ENCODE peak calls at places on chromosome 19, in six cellular contexts. One of them, this sample, is unnamed.

GRCh38 chr19:30085394-30085793 is 143.4 kb downstream of the URI1 start:
- DNase-seq in kidney epithelial cell: no peak
- DNase-seq in breast epithelium: no peak
- DNase-seq in IMR-90: no peak
- DNase-seq in cardiac fibroblast: no peak
- DNase-seq in ascending aorta: no peak
- DNase-seq in this sample: peak

GRCh38 chr19:16588824-16589577 is 16.8 kb upstream of the SLC35E1 start:
- DNase-seq in kidney epithelial cell: no peak
- DNase-seq in breast epithelium: no peak
- DNase-seq in IMR-90: no peak
- DNase-seq in cardiac fibroblast: no peak
- DNase-seq in ascending aorta: no peak
- DNase-seq in this sample: no peak

GRCh38 chr19:48506138-48506733 is 5.4 kb downstream of the LMTK3 start:
- DNase-seq in kidney epithelial cell: no peak
- DNase-seq in breast epithelium: no peak
- DNase-seq in IMR-90: peak
- DNase-seq in cardiac fibroblast: peak
- DNase-seq in ascending aorta: no peak
- DNase-seq in this sample: no peak

GRCh38 chr19:45413497-45413896 is 7.1 kb downstream of the POLR1G start:
- DNase-seq in kidney epithelial cell: no peak
- DNase-seq in breast epithelium: no peak
- DNase-seq in IMR-90: no peak
- DNase-seq in cardiac fibroblast: no peak
- DNase-seq in ascending aorta: no peak
- DNase-seq in this sample: no peak

GRCh38 chr19:5951338-5951861 is 26.5 kb downstream of the RANBP3 start:
- DNase-seq in kidney epithelial cell: no peak
- DNase-seq in breast epithelium: no peak
- DNase-seq in IMR-90: no peak
- DNase-seq in cardiac fibroblast: no peak
- DNase-seq in ascending aorta: no peak
- DNase-seq in this sample: no peak

GRCh38 chr19:23978068-23978467 is 63.4 kb downstream of the ZNF726 start:
- DNase-seq in kidney epithelial cell: no peak
- DNase-seq in breast epithelium: no peak
- DNase-seq in IMR-90: no peak
- DNase-seq in cardiac fibroblast: no peak
- DNase-seq in ascending aorta: no peak
- DNase-seq in this sample: no peak

GRCh38 chr19:2475018-2475701 is 767 bp upstream of the GADD45B start:
- DNase-seq in kidney epithelial cell: no peak
- DNase-seq in breast epithelium: peak
- DNase-seq in IMR-90: peak
- DNase-seq in cardiac fibroblast: peak
- DNase-seq in ascending aorta: no peak
- DNase-seq in this sample: peak

GRCh38 chr19:5947435-5947834 is 30.5 kb downstream of the RANBP3 start:
- DNase-seq in kidney epithelial cell: no peak
- DNase-seq in breast epithelium: peak
- DNase-seq in IMR-90: peak
- DNase-seq in cardiac fibroblast: peak
- DNase-seq in ascending aorta: peak
- DNase-seq in this sample: peak

GRCh38 chr19:4597278-4597974 is 37.9 kb upstream of the SEMA6B start:
- DNase-seq in kidney epithelial cell: no peak
- DNase-seq in breast epithelium: no peak
- DNase-seq in IMR-90: no peak
- DNase-seq in cardiac fibroblast: no peak
- DNase-seq in ascending aorta: no peak
- DNase-seq in this sample: no peak

GRCh38 chr19:29533578-29534544 is 8.1 kb downstream of the VSTM2B start:
- DNase-seq in kidney epithelial cell: no peak
- DNase-seq in breast epithelium: no peak
- DNase-seq in IMR-90: no peak
- DNase-seq in cardiac fibroblast: no peak
- DNase-seq in ascending aorta: no peak
- DNase-seq in this sample: no peak

GRCh38 chr19:2751438-2751830 is 11.6 kb upstream of the SLC39A3 start:
- DNase-seq in kidney epithelial cell: no peak
- DNase-seq in breast epithelium: no peak
- DNase-seq in IMR-90: no peak
- DNase-seq in cardiac fibroblast: no peak
- DNase-seq in ascending aorta: no peak
- DNase-seq in this sample: no peak

GRCh38 chr19:49502866-49503581 is 6.8 kb downstream of the RPS11 start:
- DNase-seq in kidney epithelial cell: no peak
- DNase-seq in breast epithelium: no peak
- DNase-seq in IMR-90: peak
- DNase-seq in cardiac fibroblast: peak
- DNase-seq in ascending aorta: no peak
- DNase-seq in this sample: no peak

GRCh38 chr19:44677019-44677809 is 5.9 kb downstream of the CEACAM19 start:
- DNase-seq in kidney epithelial cell: no peak
- DNase-seq in breast epithelium: no peak
- DNase-seq in IMR-90: peak
- DNase-seq in cardiac fibroblast: peak
- DNase-seq in ascending aorta: no peak
- DNase-seq in this sample: no peak

GRCh38 chr19:30148039-30148438 is 206.0 kb downstream of the URI1 start:
- DNase-seq in kidney epithelial cell: no peak
- DNase-seq in breast epithelium: no peak
- DNase-seq in IMR-90: no peak
- DNase-seq in cardiac fibroblast: no peak
- DNase-seq in ascending aorta: no peak
- DNase-seq in this sample: no peak

GRCh38 chr19:16327911-16328823 is 3.5 kb downstream of the KLF2 start:
- DNase-seq in kidney epithelial cell: no peak
- DNase-seq in breast epithelium: peak
- DNase-seq in IMR-90: peak
- DNase-seq in cardiac fibroblast: peak
- DNase-seq in ascending aorta: peak
- DNase-seq in this sample: peak

GRCh38 chr19:55258476-55258827 is 365 bp downstream of the PPP6R1 start:
- DNase-seq in kidney epithelial cell: no peak
- DNase-seq in breast epithelium: peak
- DNase-seq in IMR-90: no peak
- DNase-seq in cardiac fibroblast: no peak
- DNase-seq in ascending aorta: no peak
- DNase-seq in this sample: no peak

GRCh38 chr19:3580156-3580955 is 4.9 kb upstream of the GIPC3 start:
- DNase-seq in kidney epithelial cell: peak
- DNase-seq in breast epithelium: no peak
- DNase-seq in IMR-90: peak
- DNase-seq in cardiac fibroblast: peak
- DNase-seq in ascending aorta: no peak
- DNase-seq in this sample: no peak

GRCh38 chr19:29983568-29983967 is 41.5 kb downstream of the URI1 start:
- DNase-seq in kidney epithelial cell: no peak
- DNase-seq in breast epithelium: no peak
- DNase-seq in IMR-90: no peak
- DNase-seq in cardiac fibroblast: no peak
- DNase-seq in ascending aorta: no peak
- DNase-seq in this sample: no peak

GRCh38 chr19:32309711-32310390 is 35.6 kb upstream of the ZNF507 start:
- DNase-seq in kidney epithelial cell: no peak
- DNase-seq in breast epithelium: no peak
- DNase-seq in IMR-90: no peak
- DNase-seq in cardiac fibroblast: no peak
- DNase-seq in ascending aorta: no peak
- DNase-seq in this sample: peak

GRCh38 chr19:35267818-35268545 is 780 bp upstream of the USF2 start:
- DNase-seq in kidney epithelial cell: no peak
- DNase-seq in breast epithelium: peak
- DNase-seq in IMR-90: peak
- DNase-seq in cardiac fibroblast: peak
- DNase-seq in ascending aorta: no peak
- DNase-seq in this sample: no peak

GRCh38 chr19:45757696-45758095 is 11.4 kb downstream of the SIX5 start:
- DNase-seq in kidney epithelial cell: no peak
- DNase-seq in breast epithelium: no peak
- DNase-seq in IMR-90: no peak
- DNase-seq in cardiac fibroblast: no peak
- DNase-seq in ascending aorta: no peak
- DNase-seq in this sample: no peak

GRCh38 chr19:51830263-51830662 is 35.3 kb downstream of the FPR3 start:
- DNase-seq in kidney epithelial cell: no peak
- DNase-seq in breast epithelium: no peak
- DNase-seq in IMR-90: no peak
- DNase-seq in cardiac fibroblast: peak
- DNase-seq in ascending aorta: no peak
- DNase-seq in this sample: no peak

DNA sequence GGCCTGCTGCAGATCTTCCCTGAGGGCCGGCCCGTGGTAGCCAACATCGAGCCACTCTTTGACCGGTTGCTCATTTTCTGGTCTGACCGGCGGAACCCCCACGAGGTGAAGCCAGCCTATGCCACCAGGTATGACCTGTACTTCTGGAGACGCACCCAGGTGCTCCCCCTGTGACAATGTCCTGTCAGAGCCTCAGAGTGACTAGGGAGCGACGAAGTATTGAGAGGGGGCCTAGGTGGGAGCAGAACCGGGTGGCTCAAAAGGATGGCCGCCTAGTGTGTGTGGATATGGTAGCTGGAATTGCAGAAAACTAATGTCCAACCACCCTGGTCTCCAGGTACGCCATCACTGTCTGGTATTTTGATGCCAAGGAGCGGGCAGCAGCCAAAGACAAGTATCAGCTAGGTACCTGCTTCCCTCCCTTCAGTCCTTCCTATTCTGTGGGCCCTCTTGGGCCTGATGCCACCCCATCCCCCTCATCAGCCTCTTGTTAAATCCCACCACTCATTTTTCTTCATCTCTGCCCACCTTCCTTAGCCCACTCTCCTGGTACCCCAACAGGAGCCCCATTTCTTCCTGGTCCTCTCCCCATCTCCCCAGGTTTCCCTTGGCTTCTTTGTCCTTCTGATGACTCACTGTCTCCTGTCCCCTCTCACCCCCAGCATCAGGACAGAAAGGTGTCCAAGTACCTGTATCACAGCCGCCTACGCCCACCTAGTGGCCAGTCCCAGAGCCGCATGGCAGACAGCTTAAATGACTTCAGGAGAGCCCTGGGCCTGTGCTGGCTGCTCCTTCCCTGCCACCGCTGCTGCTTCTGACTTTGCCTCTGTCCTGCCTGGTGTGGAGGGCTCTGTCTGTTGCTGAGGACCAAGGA is 8.4 kb downstream of the EGLN2 start:
- DNase-seq in kidney epithelial cell: no peak
- DNase-seq in breast epithelium: no peak
- DNase-seq in IMR-90: no peak
- DNase-seq in cardiac fibroblast: no peak
- DNase-seq in ascending aorta: no peak
- DNase-seq in this sample: no peak
- TF ChIP-seq CTCF in kidney epithelial cell: peak
- TF ChIP-seq CTCF in breast epithelium: no peak
- TF ChIP-seq CTCF in IMR-90: peak
- TF ChIP-seq CTCF in cardiac fibroblast: peak
- TF ChIP-seq CTCF in ascending aorta: peak
- TF ChIP-seq CTCF in this sample: no peak

GRCh38 chr19:39448271-39448670 is 2.9 kb downstream of the SUPT5H start:
- DNase-seq in kidney epithelial cell: no peak
- DNase-seq in breast epithelium: no peak
- DNase-seq in IMR-90: peak
- DNase-seq in cardiac fibroblast: no peak
- DNase-seq in ascending aorta: no peak
- DNase-seq in this sample: no peak

GRCh38 chr19:39445258-39446071 is at the start of gene SUPT5H:
- DNase-seq in kidney epithelial cell: peak
- DNase-seq in breast epithelium: peak
- DNase-seq in IMR-90: peak
- DNase-seq in cardiac fibroblast: peak
- DNase-seq in ascending aorta: peak
- DNase-seq in this sample: peak

GRCh38 chr19:39444598-39445257 is 654 bp upstream of the SUPT5H start:
- DNase-seq in kidney epithelial cell: no peak
- DNase-seq in breast epithelium: no peak
- DNase-seq in IMR-90: no peak
- DNase-seq in cardiac fibroblast: no peak
- DNase-seq in ascending aorta: no peak
- DNase-seq in this sample: no peak

GRCh38 chr19:39446365-39447084 is 1.1 kb downstream of the SUPT5H start:
- DNase-seq in kidney epithelial cell: no peak
- DNase-seq in breast epithelium: no peak
- DNase-seq in IMR-90: no peak
- DNase-seq in cardiac fibroblast: no peak
- DNase-seq in ascending aorta: no peak
- DNase-seq in this sample: no peak

GRCh38 chr19:39449116-39449797 is 3.9 kb downstream of the SUPT5H start:
- DNase-seq in kidney epithelial cell: no peak
- DNase-seq in breast epithelium: no peak
- DNase-seq in IMR-90: no peak
- DNase-seq in cardiac fibroblast: no peak
- DNase-seq in ascending aorta: no peak
- DNase-seq in this sample: no peak
- H3K4me3 ChIP-seq in kidney epithelial cell: no peak
- H3K4me3 ChIP-seq in breast epithelium: no peak
- H3K4me3 ChIP-seq in IMR-90: no peak
- H3K4me3 ChIP-seq in cardiac fibroblast: no peak
- H3K4me3 ChIP-seq in ascending aorta: no peak
- H3K4me3 ChIP-seq in this sample: no peak

GRCh38 chr19:34128558-34129250 is 43.6 kb upstream of the LSM14A start:
- DNase-seq in kidney epithelial cell: no peak
- DNase-seq in breast epithelium: no peak
- DNase-seq in IMR-90: no peak
- DNase-seq in cardiac fibroblast: no peak
- DNase-seq in ascending aorta: no peak
- DNase-seq in this sample: no peak
- TF ChIP-seq CTCF in kidney epithelial cell: no peak
- TF ChIP-seq CTCF in breast epithelium: no peak
- TF ChIP-seq CTCF in IMR-90: no peak
- TF ChIP-seq CTCF in cardiac fibroblast: no peak
- TF ChIP-seq CTCF in ascending aorta: no peak
- TF ChIP-seq CTCF in this sample: no peak

GRCh38 chr19:708154-709141 is at the start of gene PALM:
- DNase-seq in kidney epithelial cell: no peak
- DNase-seq in breast epithelium: no peak
- DNase-seq in IMR-90: no peak
- DNase-seq in cardiac fibroblast: peak
- DNase-seq in ascending aorta: no peak
- DNase-seq in this sample: no peak
- H3K4me3 ChIP-seq in kidney epithelial cell: peak
- H3K4me3 ChIP-seq in breast epithelium: peak
- H3K4me3 ChIP-seq in IMR-90: peak
- H3K4me3 ChIP-seq in cardiac fibroblast: peak
- H3K4me3 ChIP-seq in ascending aorta: peak
- H3K4me3 ChIP-seq in this sample: peak

GRCh38 chr19:20359933-20360720 is 193.1 kb downstream of the ZNF486 start:
- DNase-seq in kidney epithelial cell: no peak
- DNase-seq in breast epithelium: no peak
- DNase-seq in IMR-90: no peak
- DNase-seq in cardiac fibroblast: no peak
- DNase-seq in ascending aorta: no peak
- DNase-seq in this sample: peak
- TF ChIP-seq CTCF in kidney epithelial cell: no peak
- TF ChIP-seq CTCF in breast epithelium: no peak
- TF ChIP-seq CTCF in IMR-90: no peak
- TF ChIP-seq CTCF in cardiac fibroblast: no peak
- TF ChIP-seq CTCF in ascending aorta: no peak
- TF ChIP-seq CTCF in this sample: peak

This sample was measured in dorsolateral prefrontal cortex.